ENCODE peak calls at places on chromosome 1, in nine cellular contexts. Z, W, Q, M, G, S, R, T and O are unnamed samples. For H3K9me3, the result is how much of the 10 kb centered on the place peaks cover.

GRCh38 chr1:28178690-28179485 is 2.4 kb upstream of the PTAFR start:
- DNase-seq in Z (no peak), W (no peak), Q (no peak), M (no peak), G (no peak), S (no peak), R (no peak), T (no peak), O (no peak)

GRCh38 chr1:155052412-155053400 is 1.6 kb downstream of the ADAM15 start:
- DNase-seq in Z (no peak), W (no peak), Q (no peak), M (no peak), G (peak), S (peak), R (no peak), T (no peak), O (no peak)

GRCh38 chr1:99801584-99801983 is 35.1 kb upstream of the FRRS1 start:
- DNase-seq in Z (no peak), W (no peak), Q (no peak), M (no peak), G (no peak), S (no peak), R (no peak), T (no peak), O (no peak)

GRCh38 chr1:234280500-234280899 is 92.8 kb upstream of the COA6 start:
- DNase-seq in Z (no peak), W (no peak), Q (no peak), M (no peak), G (no peak), S (no peak), R (no peak), T (no peak), O (no peak)

GRCh38 chr1:99565606-99566289 is 80.2 kb upstream of the PALMD start:
- DNase-seq in Z (no peak), W (no peak), Q (no peak), M (no peak), G (no peak), S (no peak), R (no peak), T (no peak), O (no peak)

GRCh38 chr1:175376194-175376593 is 183.6 kb upstream of the KIAA0040 start:
- DNase-seq in Z (peak), W (peak), Q (no peak), M (no peak), G (no peak), S (no peak), R (no peak), T (no peak), O (no peak)

GRCh38 chr1:41581216-41582003 is 96.9 kb upstream of the EDN2 start:
- DNase-seq in Z (no peak), W (no peak), Q (no peak), M (no peak), G (no peak), S (no peak), R (no peak), T (no peak), O (no peak)

GRCh38 chr1:198651685-198652400 is 13.0 kb downstream of the PTPRC start:
- DNase-seq in Z (no peak), W (no peak), Q (no peak), M (no peak), G (no peak), S (no peak), R (no peak), T (no peak), O (no peak)

GRCh38 chr1:209387969-209388329 is 195.6 kb upstream of the CAMK1G start:
- DNase-seq in Z (no peak), W (no peak), Q (no peak), M (no peak), G (no peak), S (no peak), R (no peak), T (peak), O (no peak)

GRCh38 chr1:157978547-157979403 is 14.7 kb upstream of the KIRREL1 start:
- DNase-seq in Z (no peak), W (no peak), Q (peak), M (no peak), G (peak), S (no peak), R (no peak), T (no peak), O (no peak)
- TF ChIP-seq CTCF in Z (no peak), W (no peak), Q (no peak), M (no peak), G (no peak), S (no peak), R (no peak), T (no peak), O (no peak)

DNA sequence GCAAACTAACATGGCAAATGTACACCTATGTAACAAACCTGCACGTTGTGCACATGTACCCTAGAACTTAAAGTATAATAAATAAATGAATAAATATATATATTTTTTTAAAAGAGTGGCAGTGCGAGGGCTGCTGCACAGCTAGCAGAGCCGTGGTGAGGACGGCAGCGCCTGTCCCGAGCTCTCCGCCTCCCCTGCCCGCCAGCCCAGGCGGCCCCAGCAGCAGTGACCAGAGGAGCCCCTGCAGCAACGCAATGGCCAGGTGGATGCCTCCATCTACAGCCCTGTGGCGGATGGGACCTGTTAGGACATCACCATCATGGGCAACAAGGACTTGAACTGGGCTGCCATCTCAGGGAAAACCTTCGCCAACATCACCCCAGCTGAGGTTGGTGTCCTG is 351.9 kb downstream of the FAM72C start:
- DNase-seq in Z (no peak), W (no peak), Q (peak), M (no peak), G (no peak), S (no peak), R (no peak), T (no peak), O (no peak)
- H3K9me3 ChIP-seq in Z (under half), W (under half), Q (under half), M (under half), G (under half), S (under half), R (under half), T (under half), O (under half)

DNA sequence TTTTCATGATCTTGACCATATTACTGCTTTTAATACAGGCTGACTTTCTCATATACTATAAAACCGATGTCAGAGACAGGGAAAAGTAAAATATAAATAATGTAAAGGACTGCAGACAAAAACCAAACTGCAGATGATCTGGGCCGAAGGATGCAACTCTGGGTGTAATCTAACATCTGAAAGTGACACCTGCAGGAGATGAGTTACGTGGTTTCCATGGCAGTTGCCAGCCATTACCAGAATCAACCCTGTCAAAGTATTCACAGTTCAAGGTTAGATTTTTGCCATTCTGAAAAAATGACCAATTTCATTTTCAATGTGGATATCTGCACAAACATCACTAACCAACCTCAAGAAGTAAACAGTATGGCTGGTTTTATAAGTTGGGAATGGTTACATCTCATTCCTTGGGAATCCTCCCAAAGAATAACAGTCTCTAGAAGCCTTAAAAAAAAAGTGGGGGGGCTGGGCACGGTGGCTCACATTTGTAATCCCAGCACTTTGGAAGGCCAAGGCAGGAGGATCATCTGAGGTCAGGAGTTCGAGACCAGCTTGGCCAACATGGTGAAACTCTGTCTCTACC is 27.7 kb downstream of the DNAJC11 start:
- DNase-seq in Z (no peak), W (no peak), Q (no peak), M (no peak), G (no peak), S (no peak), R (no peak), T (no peak), O (no peak)
- H3K27ac ChIP-seq in Z (no peak), W (no peak), Q (no peak), M (no peak), G (no peak), S (no peak), R (no peak), T (no peak), O (no peak)

GRCh38 chr1:34916104-34916503 is 13.3 kb downstream of the DLGAP3 start:
- DNase-seq in Z (no peak), W (no peak), Q (no peak), M (no peak), G (no peak), S (no peak), R (no peak), T (no peak), O (no peak)

GRCh38 chr1:34914958-34915357 is 14.5 kb downstream of the DLGAP3 start:
- DNase-seq in Z (no peak), W (no peak), Q (no peak), M (no peak), G (no peak), S (no peak), R (no peak), T (no peak), O (no peak)

GRCh38 chr1:34917017-34917416 is 12.4 kb downstream of the DLGAP3 start:
- DNase-seq in Z (no peak), W (no peak), Q (no peak), M (no peak), G (no peak), S (no peak), R (no peak), T (no peak), O (no peak)

GRCh38 chr1:34915521-34915920 is 13.9 kb downstream of the DLGAP3 start:
- DNase-seq in Z (no peak), W (no peak), Q (no peak), M (no peak), G (no peak), S (no peak), R (no peak), T (no peak), O (no peak)

GRCh38 chr1:34918609-34919561 is 10.6 kb downstream of the DLGAP3 start:
- DNase-seq in Z (no peak), W (no peak), Q (no peak), M (no peak), G (no peak), S (peak), R (no peak), T (no peak), O (no peak)
- TF ChIP-seq CTCF in Z (no peak), W (no peak), Q (no peak), M (no peak), G (no peak), S (no peak), R (no peak), T (no peak), O (no peak)

GRCh38 chr1:46615088-46615487 is 1.5 kb downstream of the MOB3C start:
- DNase-seq in Z (no peak), W (no peak), Q (no peak), M (no peak), G (no peak), S (no peak), R (no peak), T (no peak), O (no peak)

GRCh38 chr1:46614604-46614984 is 2.0 kb downstream of the MOB3C start:
- DNase-seq in Z (no peak), W (no peak), Q (no peak), M (no peak), G (no peak), S (no peak), R (no peak), T (no peak), O (no peak)

GRCh38 chr1:46612937-46613660 is 3.5 kb downstream of the MOB3C start:
- DNase-seq in Z (no peak), W (no peak), Q (peak), M (no peak), G (no peak), S (peak), R (no peak), T (no peak), O (no peak)

GRCh38 chr1:46613661-46614603 is 2.7 kb downstream of the MOB3C start:
- DNase-seq in Z (peak), W (no peak), Q (peak), M (peak), G (peak), S (peak), R (peak), T (no peak), O (no peak)

GRCh38 chr1:46611691-46612221 is 4.9 kb downstream of the MOB3C start:
- DNase-seq in Z (no peak), W (no peak), Q (no peak), M (no peak), G (no peak), S (no peak), R (no peak), T (peak), O (peak)
- H3K9me3 ChIP-seq in Z (under half), W (under half), Q (under half), M (under half), G (under half), S (under half), R (under half), T (under half), O (under half)

GRCh38 chr1:8681317-8681650 is 136.2 kb downstream of the RERE start:
- DNase-seq in Z (no peak), W (no peak), Q (no peak), M (no peak), G (no peak), S (no peak), R (no peak), T (no peak), O (no peak)
- H3K27ac ChIP-seq in Z (peak), W (no peak), Q (peak), M (no peak), G (peak), S (no peak), R (no peak), T (no peak), O (peak)

GRCh38 chr1:25905680-25906643 is at the start of gene STMN1:
- DNase-seq in Z (peak), W (peak), Q (peak), M (peak), G (peak), S (peak), R (peak), T (no peak), O (peak)

GRCh38 chr1:25906644-25907300 is 553 bp upstream of the STMN1 start:
- DNase-seq in Z (no peak), W (no peak), Q (peak), M (no peak), G (no peak), S (no peak), R (peak), T (no peak), O (no peak)

GRCh38 chr1:25907473-25908058 is 1.3 kb upstream of the STMN1 start:
- DNase-seq in Z (no peak), W (no peak), Q (no peak), M (no peak), G (no peak), S (no peak), R (no peak), T (no peak), O (no peak)

GRCh38 chr1:25903986-25904385 is 2.2 kb downstream of the STMN1 start:
- DNase-seq in Z (no peak), W (no peak), Q (no peak), M (no peak), G (no peak), S (no peak), R (no peak), T (no peak), O (no peak)

DNA sequence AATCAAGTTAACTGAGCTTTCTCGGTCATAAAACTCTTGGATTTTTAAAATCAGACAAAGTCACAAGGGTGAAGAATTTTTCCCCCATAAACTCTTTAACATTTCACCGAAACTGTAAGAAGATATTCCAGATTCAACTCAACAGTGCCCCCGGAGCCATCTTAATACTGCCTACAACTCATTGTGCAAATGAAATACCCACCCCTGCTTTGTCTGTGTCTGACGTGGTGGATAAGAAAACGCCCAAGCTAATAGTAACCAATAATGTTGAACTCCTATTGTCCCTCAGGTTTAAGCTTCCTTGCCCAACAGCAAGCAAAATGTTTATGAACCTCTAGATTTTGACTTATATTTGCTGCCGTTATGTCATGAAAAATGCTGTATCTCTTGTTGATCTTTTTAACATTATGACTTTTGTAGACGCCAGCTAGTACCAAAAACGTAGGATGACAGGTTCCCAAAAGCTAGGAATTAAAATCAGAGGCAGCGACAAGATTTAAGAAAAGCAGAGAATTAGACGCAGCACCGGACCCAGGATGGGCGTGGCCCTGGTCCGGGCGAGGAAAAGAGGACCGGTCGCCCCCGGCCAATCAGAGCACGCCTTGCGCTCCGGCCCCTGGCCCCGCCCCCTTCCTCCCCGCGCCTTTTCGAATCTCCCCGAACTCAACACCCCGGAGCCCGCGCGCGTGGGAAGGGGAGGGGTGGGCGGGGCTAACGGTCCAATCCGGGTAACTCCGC is 1.1 kb downstream of the STMN1 start:
- DNase-seq in Z (peak), W (peak), Q (peak), M (peak), G (peak), S (peak), R (peak), T (no peak), O (peak)
- TF ChIP-seq CTCF in Z (peak), W (no peak), Q (no peak), M (no peak), G (no peak), S (no peak), R (no peak), T (no peak), O (peak)